ENCODE peak calls at places on chromosomes 5 and 9, in ten cellular contexts. V, X, S, O, A, J, U, P, E and D are unnamed samples.

GRCh38 chr5:59760798-59761348 is 132.7 kb downstream of the PDE4D start:
- DNase-seq in V (no peak), X (peak; percentile 63), S (no peak), O (no peak), A (no peak), J (no peak), U (peak; percentile 69), P (peak; percentile 49), E (no peak), D (no peak)

GRCh38 chr5:6449465-6450158 is 953 bp downstream of the UBE2QL1 start:
- DNase-seq in V (no peak), X (no peak), S (no peak), O (no peak), A (no peak), J (no peak), U (no peak), P (no peak), E (no peak), D (no peak)

GRCh38 chr9:124122321-124122720 is 110.8 kb downstream of the LHX2 start:
- DNase-seq in V (no peak), X (no peak), S (no peak), O (no peak), A (no peak), J (no peak), U (no peak), P (no peak), E (no peak), D (no peak)

GRCh38 chr9:86034863-86035734 is 64.3 kb downstream of the GOLM1 start:
- DNase-seq in V (no peak), X (peak; percentile 37), S (peak; percentile 48), O (peak; percentile 18), A (no peak), J (no peak), U (peak; percentile 44), P (no peak), E (no peak), D (no peak)

GRCh38 chr5:150146862-150147579 is 8.6 kb downstream of the PDGFRB start:
- DNase-seq in V (no peak), X (no peak), S (no peak), O (no peak), A (no peak), J (no peak), U (no peak), P (no peak), E (no peak), D (no peak)

GRCh38 chr5:173495225-173495904 is 121.1 kb downstream of the BOD1 start:
- DNase-seq in V (peak; percentile 49), X (peak; percentile 87), S (no peak), O (no peak), A (peak; percentile 75), J (no peak), U (no peak), P (no peak), E (no peak), D (no peak)

GRCh38 chr5:132489871-132490483 is 596 bp downstream of the IRF1 start:
- DNase-seq in V (peak; percentile 83), X (peak; percentile 42), S (no peak), O (peak; percentile 45), A (peak; percentile 91), J (no peak), U (peak; percentile 43), P (no peak), E (peak; percentile 82), D (peak; percentile 79)

GRCh38 chr5:43389679-43390329 is 22.4 kb downstream of the CCL28 start:
- DNase-seq in V (no peak), X (peak; percentile 88), S (peak; percentile 97), O (peak; percentile 95), A (no peak), J (no peak), U (peak; percentile 76), P (peak; percentile 72), E (no peak), D (peak; percentile 51)

GRCh38 chr5:150503977-150504620 is 3.8 kb upstream of the NDST1 start:
- DNase-seq in V (peak; percentile 90), X (peak; percentile 54), S (no peak), O (no peak), A (no peak), J (no peak), U (no peak), P (no peak), E (peak; percentile 80), D (no peak)

GRCh38 chr9:8651126-8651525 is 851.5 kb upstream of the DMAC1 start:
- DNase-seq in V (no peak), X (no peak), S (no peak), O (no peak), A (no peak), J (no peak), U (no peak), P (no peak), E (no peak), D (no peak)

GRCh38 chr9:107119294-107119693 is 163.8 kb upstream of the RAD23B start:
- DNase-seq in V (no peak), X (no peak), S (no peak), O (no peak), A (no peak), J (no peak), U (no peak), P (no peak), E (no peak), D (no peak)

GRCh38 chr5:171271798-171272197 is 37.2 kb upstream of the TLX3 start:
- DNase-seq in V (no peak), X (no peak), S (no peak), O (no peak), A (no peak), J (no peak), U (no peak), P (no peak), E (no peak), D (no peak)

GRCh38 chr5:127563133-127563532 is 45.7 kb downstream of the PRRC1 start:
- DNase-seq in V (no peak), X (peak; percentile 74), S (no peak), O (no peak), A (no peak), J (no peak), U (no peak), P (no peak), E (no peak), D (no peak)

GRCh38 chr9:131594906-131595675 is 49.8 kb downstream of the PRRT1B start:
- DNase-seq in V (no peak), X (no peak), S (no peak), O (no peak), A (peak; percentile 67), J (no peak), U (no peak), P (no peak), E (no peak), D (no peak)

GRCh38 chr9:134138292-134138691 is 2.4 kb downstream of the WDR5 start:
- DNase-seq in V (no peak), X (no peak), S (no peak), O (no peak), A (no peak), J (no peak), U (no peak), P (no peak), E (no peak), D (no peak)

GRCh38 chr9:132412089-132412488 is 2.1 kb downstream of the CFAP77 start:
- DNase-seq in V (no peak), X (no peak), S (peak; percentile 50), O (peak; percentile 10), A (no peak), J (no peak), U (no peak), P (peak; percentile 47), E (no peak), D (no peak)

GRCh38 chr5:116068028-116068632 is 16.7 kb upstream of the COMMD10 start:
- DNase-seq in V (no peak), X (peak; percentile 51), S (peak; percentile 66), O (no peak), A (no peak), J (no peak), U (peak; percentile 26), P (peak; percentile 55), E (no peak), D (peak; percentile 52)

GRCh38 chr9:133572821-133573361 is 36.3 kb downstream of the FAM163B start:
- DNase-seq in V (peak; percentile 77), X (peak; percentile 42), S (no peak), O (no peak), A (no peak), J (no peak), U (no peak), P (no peak), E (no peak), D (no peak)

GRCh38 chr9:131836607-131837315 is 96.9 kb upstream of the RAPGEF1 start:
- DNase-seq in V (no peak), X (no peak), S (no peak), O (no peak), A (peak; percentile 68), J (no peak), U (no peak), P (no peak), E (no peak), D (no peak)

GRCh38 chr5:61450170-61450815 is 118.2 kb downstream of the ZSWIM6 start:
- DNase-seq in V (no peak), X (peak; percentile 88), S (no peak), O (peak; percentile 49), A (no peak), J (no peak), U (peak; percentile 98), P (no peak), E (no peak), D (peak; percentile 46)

GRCh38 chr5:168328804-168329203 is 37.4 kb downstream of the WWC1 start:
- DNase-seq in V (peak; percentile 46), X (no peak), S (peak; percentile 79), O (no peak), A (peak; percentile 35), J (no peak), U (no peak), P (no peak), E (peak; percentile 56), D (no peak)

GRCh38 chr5:157955541-157956172 is 96.7 kb upstream of the CLINT1 start:
- DNase-seq in V (no peak), X (no peak), S (no peak), O (no peak), A (no peak), J (no peak), U (no peak), P (no peak), E (no peak), D (no peak)

GRCh38 chr5:129899454-129899853 is 4.8 kb upstream of the CHSY3 start:
- DNase-seq in V (no peak), X (peak; percentile 25), S (no peak), O (no peak), A (no peak), J (no peak), U (no peak), P (no peak), E (no peak), D (no peak)

GRCh38 chr5:11383506-11384095 is 520.6 kb downstream of the CTNND2 start:
- DNase-seq in V (no peak), X (no peak), S (no peak), O (no peak), A (no peak), J (no peak), U (no peak), P (no peak), E (no peak), D (no peak)

GRCh38 chr5:55866485-55866884 is 15.3 kb downstream of the IL31RA start:
- DNase-seq in V (no peak), X (no peak), S (no peak), O (no peak), A (no peak), J (no peak), U (no peak), P (no peak), E (peak; percentile 39), D (no peak)

GRCh38 chr9:101172671-101173070 is 144.1 kb downstream of the PLPPR1 start:
- DNase-seq in V (no peak), X (no peak), S (no peak), O (no peak), A (no peak), J (no peak), U (no peak), P (no peak), E (no peak), D (no peak)

GRCh38 chr9:129411501-129412175 is 209.3 kb downstream of the C9orf50 start:
- DNase-seq in V (no peak), X (no peak), S (no peak), O (no peak), A (no peak), J (no peak), U (no peak), P (no peak), E (no peak), D (no peak)

GRCh38 chr5:58458851-58459275 is 1.0 kb downstream of the PLK2 start:
- DNase-seq in V (no peak), X (no peak), S (no peak), O (no peak), A (no peak), J (no peak), U (peak; percentile 55), P (no peak), E (no peak), D (no peak)